ENCODE peak calls at places on chromosome 15, in six cellular contexts. One of them, this sample, is unnamed. For H3K4me1 and H3K27me3, the result is how much of the 10 kb centered on the place peaks cover.

GRCh38 chr15:63950911-63951481 is 95.3 kb downstream of the DAPK2 start:
- DNase-seq in uterus: no peak
- DNase-seq in PC-3: peak
- DNase-seq in mammary epithelial cell: peak
- DNase-seq in GM23338: no peak
- DNase-seq in fibroblast of lung: peak
- DNase-seq in this sample: no peak

GRCh38 chr15:100116416-100117190 is 225.2 kb downstream of the ADAMTS17 start:
- DNase-seq in PC-3: no peak
- DNase-seq in fibroblast of lung: no peak
- DNase-seq in GM23338: no peak
- DNase-seq in mammary epithelial cell: no peak
- DNase-seq in uterus: no peak
- DNase-seq in this sample: peak

GRCh38 chr15:37134699-37135131 is 34.4 kb upstream of the MEIS2 start:
- DNase-seq in mammary epithelial cell: peak
- DNase-seq in fibroblast of lung: peak
- DNase-seq in uterus: peak
- DNase-seq in GM23338: peak
- DNase-seq in PC-3: peak
- DNase-seq in this sample: no peak

GRCh38 chr15:36877796-36878744 is 222.3 kb downstream of the MEIS2 start:
- DNase-seq in fibroblast of lung: no peak
- DNase-seq in uterus: no peak
- DNase-seq in mammary epithelial cell: no peak
- DNase-seq in GM23338: peak
- DNase-seq in PC-3: no peak
- DNase-seq in this sample: no peak

GRCh38 chr15:63155486-63155885 is 1.8 kb downstream of the RPS27L start:
- DNase-seq in uterus: no peak
- DNase-seq in PC-3: no peak
- DNase-seq in fibroblast of lung: no peak
- DNase-seq in GM23338: no peak
- DNase-seq in mammary epithelial cell: no peak
- DNase-seq in this sample: no peak

GRCh38 chr15:25947336-25948080 is 84.4 kb upstream of the ATP10A start:
- DNase-seq in GM23338: peak
- DNase-seq in uterus: no peak
- DNase-seq in PC-3: peak
- DNase-seq in mammary epithelial cell: no peak
- DNase-seq in fibroblast of lung: peak
- DNase-seq in this sample: no peak

GRCh38 chr15:76059320-76060097 is at the start of gene TMEM266:
- DNase-seq in uterus: no peak
- DNase-seq in PC-3: peak
- DNase-seq in GM23338: peak
- DNase-seq in mammary epithelial cell: peak
- DNase-seq in fibroblast of lung: peak
- DNase-seq in this sample: no peak

GRCh38 chr15:77626002-77626401 is 6.7 kb downstream of the LINGO1 start:
- DNase-seq in PC-3: no peak
- DNase-seq in mammary epithelial cell: no peak
- DNase-seq in uterus: no peak
- DNase-seq in GM23338: no peak
- DNase-seq in fibroblast of lung: no peak
- DNase-seq in this sample: no peak

GRCh38 chr15:77024273-77025065 is 29.5 kb downstream of the PSTPIP1 start:
- DNase-seq in GM23338: peak
- DNase-seq in mammary epithelial cell: peak
- DNase-seq in uterus: peak
- DNase-seq in PC-3: peak
- DNase-seq in fibroblast of lung: peak
- DNase-seq in this sample: peak

GRCh38 chr15:33584797-33585196 is 274.0 kb downstream of the RYR3 start:
- DNase-seq in fibroblast of lung: peak
- DNase-seq in PC-3: peak
- DNase-seq in uterus: peak
- DNase-seq in GM23338: no peak
- DNase-seq in mammary epithelial cell: peak
- DNase-seq in this sample: no peak

GRCh38 chr15:64779630-64780029 is 4.2 kb upstream of the RBPMS2 start:
- DNase-seq in mammary epithelial cell: no peak
- DNase-seq in GM23338: no peak
- DNase-seq in uterus: no peak
- DNase-seq in PC-3: no peak
- DNase-seq in fibroblast of lung: no peak
- DNase-seq in this sample: no peak

GRCh38 chr15:79193157-79193948 is 89.2 kb upstream of the ANKRD34C start:
- DNase-seq in PC-3: no peak
- DNase-seq in mammary epithelial cell: no peak
- DNase-seq in fibroblast of lung: no peak
- DNase-seq in uterus: no peak
- DNase-seq in GM23338: no peak
- DNase-seq in this sample: peak

GRCh38 chr15:82129769-82130168 is 84.0 kb upstream of the MEX3B start:
- DNase-seq in fibroblast of lung: peak
- DNase-seq in GM23338: no peak
- DNase-seq in mammary epithelial cell: no peak
- DNase-seq in uterus: no peak
- DNase-seq in PC-3: peak
- DNase-seq in this sample: no peak

GRCh38 chr15:59169337-59169736 is 37.3 kb upstream of the LDHAL6B start:
- DNase-seq in PC-3: peak
- DNase-seq in fibroblast of lung: peak
- DNase-seq in mammary epithelial cell: peak
- DNase-seq in GM23338: no peak
- DNase-seq in uterus: no peak
- DNase-seq in this sample: no peak

GRCh38 chr15:57322602-57323250 is 53.6 kb upstream of the CGNL1 start:
- DNase-seq in uterus: no peak
- DNase-seq in GM23338: no peak
- DNase-seq in mammary epithelial cell: no peak
- DNase-seq in PC-3: no peak
- DNase-seq in fibroblast of lung: no peak
- DNase-seq in this sample: no peak

GRCh38 chr15:31069360-31070000 is 32.0 kb downstream of the TRPM1 start:
- DNase-seq in fibroblast of lung: no peak
- DNase-seq in uterus: peak
- DNase-seq in mammary epithelial cell: no peak
- DNase-seq in GM23338: no peak
- DNase-seq in PC-3: peak
- DNase-seq in this sample: no peak

DNA sequence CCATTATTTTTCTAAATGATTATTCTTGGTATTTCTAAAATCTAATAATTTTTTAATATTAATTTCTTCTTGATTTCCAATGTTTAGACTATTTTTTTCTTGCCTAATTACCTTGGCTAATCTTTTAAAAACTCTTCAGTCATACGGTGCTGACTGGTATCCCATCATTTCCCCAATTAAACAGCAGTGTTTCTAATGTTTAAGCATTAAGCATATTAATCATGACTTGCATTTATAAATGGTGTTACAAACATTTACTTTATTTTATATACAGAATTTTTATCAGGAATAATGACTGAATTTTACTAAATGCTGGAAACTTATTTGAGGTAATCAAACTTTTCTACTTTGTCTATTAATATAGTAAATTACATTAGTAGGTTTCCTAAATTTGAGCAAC is 199.3 kb downstream of the ADAMTSL3 start:
- DNase-seq in mammary epithelial cell: no peak
- DNase-seq in fibroblast of lung: no peak
- DNase-seq in PC-3: no peak
- DNase-seq in GM23338: no peak
- DNase-seq in uterus: no peak
- DNase-seq in this sample: no peak
- H3K4me1 ChIP-seq in mammary epithelial cell: under half
- H3K4me1 ChIP-seq in fibroblast of lung: under half
- H3K4me1 ChIP-seq in PC-3: under half
- H3K4me1 ChIP-seq in GM23338: under half
- H3K4me1 ChIP-seq in uterus: under half
- H3K4me1 ChIP-seq in this sample: half or more

DNA sequence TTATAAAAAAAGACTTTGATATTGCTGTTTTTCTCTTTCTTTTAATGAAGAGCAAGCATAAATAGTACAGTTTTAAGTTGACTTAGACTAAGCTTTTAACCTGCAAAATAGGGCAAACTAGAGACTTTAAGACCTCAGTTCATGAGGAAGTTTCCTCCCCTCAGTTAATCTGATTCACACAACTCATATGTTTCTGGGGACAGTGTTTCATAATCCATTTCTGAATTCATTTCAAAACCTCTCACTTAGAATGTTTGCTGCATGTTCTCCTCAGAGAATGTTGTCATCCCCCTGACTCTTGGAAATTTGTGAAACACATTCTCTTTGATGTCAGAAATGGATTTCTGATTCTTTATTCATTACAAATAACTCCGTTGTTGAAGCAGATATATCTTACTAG is 79.3 kb upstream of the SKOR1 start:
- DNase-seq in uterus: no peak
- DNase-seq in PC-3: no peak
- DNase-seq in fibroblast of lung: no peak
- DNase-seq in mammary epithelial cell: peak
- DNase-seq in GM23338: no peak
- DNase-seq in this sample: no peak
- H3K27me3 ChIP-seq in uterus: under half
- H3K27me3 ChIP-seq in PC-3: under half
- H3K27me3 ChIP-seq in fibroblast of lung: under half
- H3K27me3 ChIP-seq in mammary epithelial cell: under half
- H3K27me3 ChIP-seq in GM23338: under half
- H3K27me3 ChIP-seq in this sample: under half

GRCh38 chr15:74391604-74392401 is 24.4 kb upstream of the CYP11A1 start:
- DNase-seq in PC-3: no peak
- DNase-seq in mammary epithelial cell: no peak
- DNase-seq in fibroblast of lung: no peak
- DNase-seq in uterus: no peak
- DNase-seq in GM23338: no peak
- DNase-seq in this sample: no peak

GRCh38 chr15:74387141-74387541 is 19.7 kb upstream of the CYP11A1 start:
- DNase-seq in GM23338: no peak
- DNase-seq in uterus: no peak
- DNase-seq in PC-3: no peak
- DNase-seq in mammary epithelial cell: no peak
- DNase-seq in fibroblast of lung: no peak
- DNase-seq in this sample: no peak

GRCh38 chr15:74387988-74388955 is 20.8 kb upstream of the CYP11A1 start:
- DNase-seq in uterus: no peak
- DNase-seq in PC-3: no peak
- DNase-seq in mammary epithelial cell: no peak
- DNase-seq in GM23338: peak
- DNase-seq in fibroblast of lung: no peak
- DNase-seq in this sample: no peak

GRCh38 chr15:74390552-74391288 is 23.3 kb upstream of the CYP11A1 start:
- DNase-seq in mammary epithelial cell: no peak
- DNase-seq in uterus: no peak
- DNase-seq in GM23338: no peak
- DNase-seq in PC-3: no peak
- DNase-seq in fibroblast of lung: no peak
- DNase-seq in this sample: no peak

DNA sequence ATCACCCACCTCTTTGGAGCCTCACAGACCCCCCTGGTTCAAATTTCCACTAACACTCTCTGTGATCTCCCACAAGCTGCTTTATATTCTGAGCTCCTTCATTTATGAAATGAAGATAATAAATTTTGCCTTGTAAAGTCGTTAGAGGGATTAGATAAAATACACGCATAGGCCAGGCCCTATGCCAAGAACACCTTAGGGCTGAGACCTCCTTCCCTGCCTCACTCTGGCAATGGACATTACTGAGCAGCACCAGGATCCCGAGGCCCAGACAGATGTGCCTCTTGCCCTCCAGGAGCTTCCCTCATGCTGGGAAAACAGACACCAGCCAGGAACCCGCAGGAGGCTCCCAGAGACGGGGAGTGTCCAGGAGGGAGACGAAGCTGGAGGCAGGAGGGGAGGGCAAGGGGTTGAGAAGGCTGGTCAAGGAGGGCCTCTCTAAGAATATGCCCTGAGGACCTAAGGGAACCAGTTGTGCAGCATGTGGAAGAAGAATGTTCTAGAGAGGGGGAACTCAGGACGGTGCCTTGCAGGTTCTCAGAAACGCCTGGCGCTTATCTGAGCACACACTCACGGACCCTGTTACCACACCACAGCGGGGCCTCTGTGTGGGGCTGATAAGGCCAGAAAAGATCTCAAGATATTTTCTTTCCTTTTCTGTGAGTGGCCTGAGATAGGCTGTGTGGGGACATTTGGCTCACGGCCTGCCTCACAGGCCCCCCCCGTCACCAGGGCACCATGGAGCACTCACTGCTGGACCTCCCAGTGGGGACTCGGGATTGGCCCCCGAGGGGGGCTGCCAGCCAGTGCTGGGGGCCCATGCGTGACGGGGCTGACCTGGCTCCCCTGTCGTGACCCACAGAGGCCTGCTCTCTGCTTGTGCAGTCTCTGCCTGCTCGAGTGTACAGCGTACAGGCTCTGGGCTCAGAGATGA is 21.9 kb upstream of the CYP11A1 start:
- DNase-seq in fibroblast of lung: no peak
- DNase-seq in mammary epithelial cell: no peak
- DNase-seq in GM23338: no peak
- DNase-seq in PC-3: no peak
- DNase-seq in uterus: no peak
- DNase-seq in this sample: no peak
- H3K4me1 ChIP-seq in fibroblast of lung: under half
- H3K4me1 ChIP-seq in mammary epithelial cell: under half
- H3K4me1 ChIP-seq in GM23338: under half
- H3K4me1 ChIP-seq in PC-3: under half
- H3K4me1 ChIP-seq in uterus: under half
- H3K4me1 ChIP-seq in this sample: under half

GRCh38 chr15:89461386-89461785 is 35.0 kb downstream of the RHCG start:
- DNase-seq in PC-3: no peak
- DNase-seq in uterus: no peak
- DNase-seq in mammary epithelial cell: no peak
- DNase-seq in fibroblast of lung: no peak
- DNase-seq in GM23338: no peak
- DNase-seq in this sample: no peak

GRCh38 chr15:89458440-89458839 is 37.9 kb downstream of the RHCG start:
- DNase-seq in uterus: no peak
- DNase-seq in fibroblast of lung: no peak
- DNase-seq in PC-3: no peak
- DNase-seq in mammary epithelial cell: no peak
- DNase-seq in GM23338: no peak
- DNase-seq in this sample: no peak

GRCh38 chr15:89459271-89460038 is 36.9 kb downstream of the RHCG start:
- DNase-seq in uterus: no peak
- DNase-seq in fibroblast of lung: no peak
- DNase-seq in PC-3: no peak
- DNase-seq in GM23338: no peak
- DNase-seq in mammary epithelial cell: no peak
- DNase-seq in this sample: no peak

GRCh38 chr15:89462198-89462912 is 34.0 kb downstream of the RHCG start:
- DNase-seq in fibroblast of lung: peak
- DNase-seq in GM23338: peak
- DNase-seq in uterus: no peak
- DNase-seq in PC-3: no peak
- DNase-seq in mammary epithelial cell: no peak
- DNase-seq in this sample: no peak

DNA sequence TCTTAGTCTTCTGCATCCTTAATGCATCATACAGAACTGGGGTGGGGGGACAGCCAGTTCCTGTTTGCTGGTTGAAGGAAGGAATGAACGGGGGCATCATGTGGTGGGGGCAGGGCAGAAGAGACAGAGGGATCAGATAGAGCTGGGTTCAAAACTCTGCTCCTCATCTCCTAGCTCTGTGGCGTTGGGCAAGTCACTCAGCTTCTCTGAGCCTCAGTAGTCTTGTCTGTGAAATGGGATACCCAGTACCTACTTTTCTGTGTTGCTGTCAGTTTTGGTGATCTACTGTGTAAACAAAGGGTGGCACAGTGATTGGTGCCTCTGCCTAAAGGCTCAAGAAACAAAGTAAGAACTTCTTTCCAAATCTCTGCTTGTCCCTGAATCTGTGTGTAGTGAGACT is 36.3 kb downstream of the RHCG start:
- DNase-seq in mammary epithelial cell: no peak
- DNase-seq in GM23338: no peak
- DNase-seq in PC-3: no peak
- DNase-seq in fibroblast of lung: no peak
- DNase-seq in uterus: no peak
- DNase-seq in this sample: no peak
- H3K27me3 ChIP-seq in mammary epithelial cell: under half
- H3K27me3 ChIP-seq in GM23338: under half
- H3K27me3 ChIP-seq in PC-3: under half
- H3K27me3 ChIP-seq in fibroblast of lung: under half
- H3K27me3 ChIP-seq in uterus: under half
- H3K27me3 ChIP-seq in this sample: under half